ENCODE peak calls at places on chromosome 4, in six cellular contexts. D is activated CD4-positive, alpha-beta T cell treated with anti-CD3 and anti-CD28 coated beads, Interleukin-2, amount 50 U/mL, for 24 hours; W is stomach; H is astrocyte of the hippocampus; L is HCEC 1CT; Y is NCI-H446 treated with DMSO at 0.1 percent for 48 hours. M is an unnamed sample.

GRCh38 chr4:106541253-106541652 is 172.7 kb upstream of the GIMD1 start:
- DNase-seq in D (no peak), W (no peak), H (peak), L (peak), Y (no peak), M (no peak)

GRCh38 chr4:25908491-25908901 is 5.5 kb upstream of the SMIM20 start:
- DNase-seq in D (no peak), W (no peak), H (peak), L (peak), Y (no peak), M (no peak)

GRCh38 chr4:127781303-127782024 is 658 bp upstream of the HSPA4L start:
- DNase-seq in D (no peak), W (peak), H (peak), L (no peak), Y (no peak), M (no peak)

GRCh38 chr4:53917719-53918118 is 146.7 kb downstream of the CHIC2 start:
- DNase-seq in D (no peak), W (no peak), H (no peak), L (no peak), Y (no peak), M (no peak)

GRCh38 chr4:183571350-183572076 is 66.7 kb downstream of the ING2 start:
- DNase-seq in D (no peak), W (peak), H (peak), L (no peak), Y (peak), M (no peak)

GRCh38 chr4:114272226-114272625 is 292.8 kb upstream of the ARSJ start:
- DNase-seq in D (no peak), W (no peak), H (peak), L (peak), Y (no peak), M (no peak)

GRCh38 chr4:24547979-24548378 is 36.4 kb downstream of the DHX15 start:
- DNase-seq in D (no peak), W (no peak), H (no peak), L (no peak), Y (no peak), M (no peak)

GRCh38 chr4:93147524-93148212 is 680.9 kb upstream of the ATOH1 start:
- DNase-seq in D (no peak), W (no peak), H (no peak), L (no peak), Y (no peak), M (peak)

GRCh38 chr4:82989567-82990429 is 20.8 kb downstream of the LIN54 start:
- DNase-seq in D (no peak), W (no peak), H (peak), L (no peak), Y (no peak), M (no peak)

GRCh38 chr4:72571337-72571736 is 2.3 kb upstream of the ADAMTS3 start:
- DNase-seq in D (no peak), W (no peak), H (no peak), L (no peak), Y (no peak), M (no peak)

GRCh38 chr4:87920478-87920877 is 55.0 kb upstream of the SPP1 start:
- DNase-seq in D (no peak), W (no peak), H (no peak), L (no peak), Y (no peak), M (no peak)

GRCh38 chr4:139243448-139244365 is 36.3 kb downstream of the MGARP start:
- DNase-seq in D (no peak), W (no peak), H (peak), L (peak), Y (peak), M (no peak)

GRCh38 chr4:69458184-69458826 is 37.4 kb downstream of the UGT2B4 start:
- DNase-seq in D (no peak), W (no peak), H (no peak), L (no peak), Y (no peak), M (no peak)

GRCh38 chr4:13430834-13431568 is 53.1 kb downstream of the RAB28 start:
- DNase-seq in D (no peak), W (no peak), H (no peak), L (no peak), Y (no peak), M (no peak)

GRCh38 chr4:105184316-105184988 is 37.8 kb downstream of the TET2 start:
- DNase-seq in D (no peak), W (no peak), H (no peak), L (no peak), Y (no peak), M (no peak)

GRCh38 chr4:17174751-17175150 is 276.3 kb upstream of the LDB2 start:
- DNase-seq in D (no peak), W (no peak), H (no peak), L (no peak), Y (no peak), M (no peak)

GRCh38 chr4:100826808-100827548 is 309.2 kb upstream of the EMCN start:
- DNase-seq in D (no peak), W (no peak), H (no peak), L (no peak), Y (no peak), M (no peak)

GRCh38 chr4:125168531-125168930 is 146.2 kb upstream of the FAT4 start:
- DNase-seq in D (no peak), W (no peak), H (no peak), L (peak), Y (no peak), M (no peak)

GRCh38 chr4:108116423-108117168 is 52.1 kb downstream of the LEF1 start:
- DNase-seq in D (no peak), W (no peak), H (no peak), L (no peak), Y (no peak), M (no peak)

GRCh38 chr4:27006247-27006603 is 145.6 kb downstream of the STIM2 start:
- DNase-seq in D (no peak), W (no peak), H (no peak), L (peak), Y (no peak), M (no peak)

GRCh38 chr4:74522251-74522991 is 77.5 kb downstream of the AREG start:
- DNase-seq in D (no peak), W (no peak), H (no peak), L (peak), Y (no peak), M (no peak)

GRCh38 chr4:11297627-11298026 is 131.1 kb downstream of the HS3ST1 start:
- DNase-seq in D (no peak), W (no peak), H (no peak), L (no peak), Y (no peak), M (no peak)

GRCh38 chr4:92012899-92013867 is 290.6 kb upstream of the GRID2 start:
- DNase-seq in D (no peak), W (peak), H (peak), L (no peak), Y (no peak), M (peak)

GRCh38 chr4:140238353-140239041 is 84.5 kb upstream of the MAML3 start:
- DNase-seq in D (no peak), W (peak), H (peak), L (peak), Y (peak), M (peak)

GRCh38 chr4:90183254-90183653 is 56.1 kb downstream of the CCSER1 start:
- DNase-seq in D (no peak), W (no peak), H (no peak), L (no peak), Y (no peak), M (no peak)

GRCh38 chr4:157804986-157805385 is 367.8 kb downstream of the GASK1B start:
- DNase-seq in D (no peak), W (no peak), H (peak), L (peak), Y (no peak), M (no peak)

GRCh38 chr4:103498161-103499070 is 221.4 kb downstream of the TACR3 start:
- DNase-seq in D (no peak), W (no peak), H (peak), L (peak), Y (no peak), M (no peak)

GRCh38 chr4:7839856-7840255 is 99.8 kb downstream of the AFAP1 start:
- DNase-seq in D (no peak), W (no peak), H (no peak), L (no peak), Y (no peak), M (no peak)

GRCh38 chr4:7532043-7532442 is 97.3 kb upstream of the PSAPL1 start:
- DNase-seq in D (no peak), W (no peak), H (no peak), L (no peak), Y (no peak), M (no peak)

GRCh38 chr4:2935762-2936743 is 27.2 kb downstream of the NOP14 start:
- DNase-seq in D (no peak), W (peak), H (peak), L (no peak), Y (no peak), M (no peak)

GRCh38 chr4:128565054-128565453 is 244.4 kb upstream of the JADE1 start:
- DNase-seq in D (no peak), W (no peak), H (no peak), L (no peak), Y (no peak), M (no peak)

GRCh38 chr4:79584352-79584751 is 176.3 kb upstream of the GK2 start:
- DNase-seq in D (no peak), W (no peak), H (no peak), L (no peak), Y (no peak), M (no peak)

GRCh38 chr4:138567696-138568095 is 325.5 kb upstream of the SLC7A11 start:
- DNase-seq in D (no peak), W (no peak), H (peak), L (no peak), Y (no peak), M (no peak)

GRCh38 chr4:167290684-167291083 is 56.4 kb upstream of the SPOCK3 start:
- DNase-seq in D (no peak), W (no peak), H (peak), L (peak), Y (peak), M (no peak)

GRCh38 chr4:87229979-87230378 is 9.6 kb upstream of the KLHL8 start:
- DNase-seq in D (no peak), W (no peak), H (no peak), L (no peak), Y (no peak), M (no peak)

GRCh38 chr4:8191136-8191747 is 7.8 kb upstream of the SH3TC1 start:
- DNase-seq in D (no peak), W (peak), H (peak), L (peak), Y (no peak), M (no peak)

GRCh38 chr4:144872508-144873293 is 225.3 kb downstream of the ANAPC10 start:
- DNase-seq in D (no peak), W (no peak), H (peak), L (no peak), Y (no peak), M (no peak)